ENCODE peak calls at places on chromosome 11, in four cellular contexts. K is EL, B is NCI-H69, R is HEK293T. Y is an unnamed sample.
A peak's percentile ranks its signal among the peaks of the same experiment; 100 is the strongest.

GRCh38 chr11:66336234-66337102 is at the start of gene RIN1:
- DNase-seq in K (peak; percentile 100), B (peak; percentile 94), R (no peak), Y (peak; percentile 67)

GRCh38 chr11:92837595-92837994 is 131.9 kb upstream of the MTNR1B start:
- DNase-seq in K (no peak), B (peak; percentile 72), R (no peak), Y (no peak)

GRCh38 chr11:75905434-75905833 is 90.4 kb downstream of the UVRAG start:
- DNase-seq in K (no peak), B (no peak), R (no peak), Y (no peak)

GRCh38 chr11:68146704-68147474 is 25.7 kb upstream of the CHKA start:
- DNase-seq in K (peak; percentile 50), B (peak; percentile 96), R (peak; percentile 51), Y (peak; percentile 81)

GRCh38 chr11:22624742-22625447 is 728 bp downstream of the FANCF start:
- DNase-seq in K (peak; percentile 55), B (peak; percentile 93), R (no peak), Y (no peak)

GRCh38 chr11:17517186-17517585 is 27.0 kb downstream of the USH1C start:
- DNase-seq in K (no peak), B (no peak), R (no peak), Y (no peak)

GRCh38 chr11:68870470-68870869 is 28.8 kb upstream of the CPT1A start:
- DNase-seq in K (peak; percentile 26), B (no peak), R (no peak), Y (no peak)

GRCh38 chr11:65425971-65426838 is 3.6 kb downstream of the NEAT1 start:
- DNase-seq in K (peak; percentile 87), B (no peak), R (no peak), Y (no peak)

GRCh38 chr11:69365567-69365966 is 71.6 kb downstream of the MYEOV start:
- DNase-seq in K (no peak), B (no peak), R (no peak), Y (no peak)

GRCh38 chr11:124707813-124708212 is 31.9 kb upstream of the NRGN start:
- DNase-seq in K (no peak), B (no peak), R (no peak), Y (no peak)

GRCh38 chr11:119806064-119806915 is 77.3 kb upstream of the NECTIN1 start:
- DNase-seq in K (no peak), B (peak; percentile 47), R (no peak), Y (no peak)

GRCh38 chr11:64569300-64569970 is 21.6 kb upstream of the SLC22A12 start:
- DNase-seq in K (no peak), B (no peak), R (no peak), Y (no peak)

GRCh38 chr11:132296946-132297610 is 926.7 kb downstream of the NTM start:
- DNase-seq in K (no peak), B (no peak), R (no peak), Y (no peak)

GRCh38 chr11:115893701-115894100 is 389.5 kb upstream of the CADM1 start:
- DNase-seq in K (peak; percentile 34), B (no peak), R (no peak), Y (no peak)

GRCh38 chr11:70141490-70142014 is 61.5 kb upstream of the FADD start:
- DNase-seq in K (no peak), B (peak; percentile 97), R (no peak), Y (peak; percentile 56)

GRCh38 chr11:15627560-15627959 is 512.8 kb downstream of the INSC start:
- DNase-seq in K (peak; percentile 85), B (no peak), R (no peak), Y (peak; percentile 5)

GRCh38 chr11:76787911-76788596 is 4.9 kb downstream of the TSKU start:
- DNase-seq in K (peak; percentile 41), B (peak; percentile 84), R (no peak), Y (no peak)

GRCh38 chr11:122784325-122785155 is 53.8 kb upstream of the CRTAM start:
- DNase-seq in K (peak; percentile 97), B (no peak), R (no peak), Y (no peak)

GRCh38 chr11:94117871-94118270 is 10.8 kb upstream of the PANX1 start:
- DNase-seq in K (peak; percentile 68), B (no peak), R (no peak), Y (no peak)

GRCh38 chr11:14927146-14927545 is 35.1 kb upstream of the CYP2R1 start:
- DNase-seq in K (peak; percentile 66), B (no peak), R (no peak), Y (no peak)

GRCh38 chr11:65077466-65077865 is 6.4 kb downstream of the CDCA5 start:
- DNase-seq in K (no peak), B (peak; percentile 23), R (no peak), Y (no peak)

GRCh38 chr11:69310934-69311766 is 17.2 kb downstream of the MYEOV start:
- DNase-seq in K (no peak), B (no peak), R (no peak), Y (no peak)

GRCh38 chr11:94657629-94658028 is 90.5 kb downstream of the PIWIL4 start:
- DNase-seq in K (no peak), B (no peak), R (no peak), Y (no peak)

GRCh38 chr11:10594407-10594806 is 25.9 kb upstream of the LYVE1 start:
- DNase-seq in K (no peak), B (no peak), R (no peak), Y (no peak)

GRCh38 chr11:75949023-75949672 is 134.1 kb downstream of the UVRAG start:
- DNase-seq in K (peak; percentile 18), B (peak; percentile 61), R (no peak), Y (no peak)

GRCh38 chr11:9380773-9381172 is 3.7 kb upstream of the IPO7 start:
- DNase-seq in K (no peak), B (no peak), R (no peak), Y (no peak)

GRCh38 chr11:1871531-1871930 is 18.6 kb downstream of the LSP1 start:
- DNase-seq in K (no peak), B (no peak), R (no peak), Y (no peak)

GRCh38 chr11:129546266-129546665 is 170.6 kb downstream of the BARX2 start:
- DNase-seq in K (no peak), B (no peak), R (no peak), Y (peak; percentile 58)

GRCh38 chr11:1071571-1072115 is 3.0 kb upstream of the MUC2 start:
- DNase-seq in K (no peak), B (peak; percentile 57), R (no peak), Y (no peak)

GRCh38 chr11:58573451-58574104 is 2.1 kb downstream of the LPXN start:
- DNase-seq in K (peak; percentile 91), B (peak; percentile 79), R (no peak), Y (no peak)

GRCh38 chr11:132718711-132719641 is 813.3 kb downstream of the OPCML start:
- DNase-seq in K (no peak), B (no peak), R (no peak), Y (no peak)

GRCh38 chr11:65036931-65037330 is 4.1 kb upstream of the SAC3D1 start:
- DNase-seq in K (no peak), B (peak; percentile 33), R (no peak), Y (no peak)

GRCh38 chr11:18173225-18173866 is 709 bp downstream of the MRGPRX4 start:
- DNase-seq in K (no peak), B (no peak), R (no peak), Y (no peak)

GRCh38 chr11:61967924-61968757 is 707 bp upstream of the FTH1 start:
- DNase-seq in K (no peak), B (peak; percentile 73), R (no peak), Y (peak; percentile 56)

GRCh38 chr11:134261626-134262488 is 8.5 kb downstream of the ACAD8 start:
- DNase-seq in K (no peak), B (peak; percentile 65), R (peak; percentile 53), Y (peak; percentile 96)

GRCh38 chr11:10375280-10376048 is 70.6 kb downstream of the ADM start:
- DNase-seq in K (peak; percentile 96), B (no peak), R (no peak), Y (peak; percentile 31)